ENCODE peak calls at places on chromosomes 2 and 18, in six cellular contexts. One of them, this sample, is unnamed.

GRCh38 chr18:55506074-55506473 is 81.9 kb downstream of the TCF4 start:
- DNase-seq in ovary: no peak
- DNase-seq in HL-60: no peak
- DNase-seq in GM13976: no peak
- DNase-seq in fibroblast of lung: no peak
- DNase-seq in A549: no peak
- DNase-seq in this sample: no peak

GRCh38 chr2:51995293-51995692 is 963.4 kb upstream of the NRXN1 start:
- DNase-seq in ovary: no peak
- DNase-seq in HL-60: no peak
- DNase-seq in GM13976: no peak
- DNase-seq in fibroblast of lung: peak
- DNase-seq in A549: no peak
- DNase-seq in this sample: no peak

GRCh38 chr2:56227811-56228210 is 44.0 kb downstream of the CCDC85A start:
- DNase-seq in ovary: no peak
- DNase-seq in HL-60: no peak
- DNase-seq in GM13976: no peak
- DNase-seq in fibroblast of lung: no peak
- DNase-seq in A549: no peak
- DNase-seq in this sample: no peak

GRCh38 chr2:1884933-1885580 is 140.7 kb upstream of the PXDN start:
- DNase-seq in ovary: no peak
- DNase-seq in HL-60: no peak
- DNase-seq in GM13976: no peak
- DNase-seq in fibroblast of lung: peak
- DNase-seq in A549: no peak
- DNase-seq in this sample: no peak

GRCh38 chr2:119005081-119005480 is 63.1 kb downstream of the MARCO start:
- DNase-seq in ovary: no peak
- DNase-seq in HL-60: peak
- DNase-seq in GM13976: no peak
- DNase-seq in fibroblast of lung: no peak
- DNase-seq in A549: no peak
- DNase-seq in this sample: no peak

GRCh38 chr2:162465430-162465829 is 121.5 kb downstream of the GCA start:
- DNase-seq in ovary: no peak
- DNase-seq in HL-60: no peak
- DNase-seq in GM13976: no peak
- DNase-seq in fibroblast of lung: no peak
- DNase-seq in A549: no peak
- DNase-seq in this sample: no peak

GRCh38 chr18:41449612-41450011 is 505.4 kb upstream of the PIK3C3 start:
- DNase-seq in ovary: no peak
- DNase-seq in HL-60: no peak
- DNase-seq in GM13976: no peak
- DNase-seq in fibroblast of lung: no peak
- DNase-seq in A549: no peak
- DNase-seq in this sample: no peak

GRCh38 chr18:10374615-10375295 is 79.7 kb upstream of the APCDD1 start:
- DNase-seq in ovary: no peak
- DNase-seq in HL-60: no peak
- DNase-seq in GM13976: no peak
- DNase-seq in fibroblast of lung: no peak
- DNase-seq in A549: no peak
- DNase-seq in this sample: no peak

GRCh38 chr2:226611944-226612318 is 187.7 kb downstream of the IRS1 start:
- DNase-seq in ovary: no peak
- DNase-seq in HL-60: no peak
- DNase-seq in GM13976: no peak
- DNase-seq in fibroblast of lung: peak
- DNase-seq in A549: no peak
- DNase-seq in this sample: no peak

GRCh38 chr2:64565949-64566705 is 42.0 kb downstream of the AFTPH start:
- DNase-seq in ovary: no peak
- DNase-seq in HL-60: no peak
- DNase-seq in GM13976: no peak
- DNase-seq in fibroblast of lung: no peak
- DNase-seq in A549: no peak
- DNase-seq in this sample: no peak

GRCh38 chr2:39609917-39610316 is 55.8 kb upstream of the TMEM178A start:
- DNase-seq in ovary: no peak
- DNase-seq in HL-60: no peak
- DNase-seq in GM13976: no peak
- DNase-seq in fibroblast of lung: no peak
- DNase-seq in A549: no peak
- DNase-seq in this sample: no peak

GRCh38 chr2:191202209-191202721 is 42.9 kb upstream of the MYO1B start:
- DNase-seq in ovary: no peak
- DNase-seq in HL-60: no peak
- DNase-seq in GM13976: no peak
- DNase-seq in fibroblast of lung: peak
- DNase-seq in A549: no peak
- DNase-seq in this sample: no peak

GRCh38 chr2:105455488-105455991 is 56.7 kb upstream of the FHL2 start:
- DNase-seq in ovary: peak
- DNase-seq in HL-60: no peak
- DNase-seq in GM13976: no peak
- DNase-seq in fibroblast of lung: peak
- DNase-seq in A549: peak
- DNase-seq in this sample: no peak

GRCh38 chr2:240247868-240248820 is 107.7 kb upstream of the OTOS start:
- DNase-seq in ovary: no peak
- DNase-seq in HL-60: no peak
- DNase-seq in GM13976: no peak
- DNase-seq in fibroblast of lung: no peak
- DNase-seq in A549: no peak
- DNase-seq in this sample: no peak

GRCh38 chr2:163565192-163565591 is 170.6 kb downstream of the FIGN start:
- DNase-seq in ovary: no peak
- DNase-seq in HL-60: no peak
- DNase-seq in GM13976: no peak
- DNase-seq in fibroblast of lung: no peak
- DNase-seq in A549: no peak
- DNase-seq in this sample: no peak

GRCh38 chr2:18484625-18485024 is 75.8 kb downstream of the RDH14 start:
- DNase-seq in ovary: no peak
- DNase-seq in HL-60: no peak
- DNase-seq in GM13976: no peak
- DNase-seq in fibroblast of lung: no peak
- DNase-seq in A549: no peak
- DNase-seq in this sample: no peak

GRCh38 chr2:104582471-104582870 is 271.4 kb upstream of the POU3F3 start:
- DNase-seq in ovary: no peak
- DNase-seq in HL-60: no peak
- DNase-seq in GM13976: no peak
- DNase-seq in fibroblast of lung: no peak
- DNase-seq in A549: no peak
- DNase-seq in this sample: no peak

GRCh38 chr2:133146893-133147292 is 421.4 kb downstream of the NCKAP5 start:
- DNase-seq in ovary: no peak
- DNase-seq in HL-60: no peak
- DNase-seq in GM13976: no peak
- DNase-seq in fibroblast of lung: peak
- DNase-seq in A549: no peak
- DNase-seq in this sample: no peak

GRCh38 chr2:68653034-68653433 is 9.7 kb downstream of the PROKR1 start:
- DNase-seq in ovary: no peak
- DNase-seq in HL-60: no peak
- DNase-seq in GM13976: no peak
- DNase-seq in fibroblast of lung: no peak
- DNase-seq in A549: no peak
- DNase-seq in this sample: no peak

GRCh38 chr2:85162746-85163301 is 29.6 kb downstream of the TCF7L1 start:
- DNase-seq in ovary: peak
- DNase-seq in HL-60: no peak
- DNase-seq in GM13976: no peak
- DNase-seq in fibroblast of lung: peak
- DNase-seq in A549: no peak
- DNase-seq in this sample: no peak

GRCh38 chr18:37561986-37562385 is 3.6 kb downstream of the CELF4 start:
- DNase-seq in ovary: no peak
- DNase-seq in HL-60: no peak
- DNase-seq in GM13976: no peak
- DNase-seq in fibroblast of lung: no peak
- DNase-seq in A549: no peak
- DNase-seq in this sample: no peak

DNA sequence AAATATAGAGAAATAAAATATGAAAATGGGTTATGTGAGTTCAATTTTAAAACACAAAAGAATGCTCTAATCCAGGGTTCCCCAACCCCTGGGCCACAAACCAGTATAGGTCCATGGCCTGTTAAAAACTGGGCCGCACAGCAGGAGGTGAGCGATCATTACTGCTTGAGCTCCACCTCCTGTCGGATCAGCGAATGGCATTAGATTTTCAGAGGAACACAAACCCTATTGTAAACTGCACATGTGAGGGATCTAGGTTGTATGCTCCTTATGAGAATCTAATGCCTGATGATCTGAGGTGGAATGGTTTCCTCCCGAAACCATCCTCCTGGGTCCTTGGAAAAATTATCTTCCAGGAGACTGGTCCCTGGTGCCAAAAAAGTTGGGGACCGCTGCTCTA is 34.7 kb downstream of the TTR start:
- DNase-seq in ovary: no peak
- DNase-seq in HL-60: no peak
- DNase-seq in GM13976: no peak
- DNase-seq in fibroblast of lung: no peak
- DNase-seq in A549: no peak
- DNase-seq in this sample: no peak
- TF ChIP-seq CTCF in ovary: no peak
- TF ChIP-seq CTCF in HL-60: no peak
- TF ChIP-seq CTCF in GM13976: no peak
- TF ChIP-seq CTCF in fibroblast of lung: no peak
- TF ChIP-seq CTCF in A549: no peak
- TF ChIP-seq CTCF in this sample: no peak

GRCh38 chr2:109260116-109260855 is 131.3 kb downstream of the SH3RF3 start:
- DNase-seq in ovary: no peak
- DNase-seq in HL-60: no peak
- DNase-seq in GM13976: no peak
- DNase-seq in fibroblast of lung: no peak
- DNase-seq in A549: no peak
- DNase-seq in this sample: no peak

GRCh38 chr2:109259671-109260070 is 130.7 kb downstream of the SH3RF3 start:
- DNase-seq in ovary: no peak
- DNase-seq in HL-60: no peak
- DNase-seq in GM13976: no peak
- DNase-seq in fibroblast of lung: no peak
- DNase-seq in A549: no peak
- DNase-seq in this sample: no peak

GRCh38 chr2:109258905-109259540 is 130.0 kb downstream of the SH3RF3 start:
- DNase-seq in ovary: no peak
- DNase-seq in HL-60: no peak
- DNase-seq in GM13976: no peak
- DNase-seq in fibroblast of lung: no peak
- DNase-seq in A549: no peak
- DNase-seq in this sample: no peak

GRCh38 chr2:109261906-109262631 is 133.1 kb downstream of the SH3RF3 start:
- DNase-seq in ovary: no peak
- DNase-seq in HL-60: no peak
- DNase-seq in GM13976: no peak
- DNase-seq in fibroblast of lung: no peak
- DNase-seq in A549: no peak
- DNase-seq in this sample: no peak

DNA sequence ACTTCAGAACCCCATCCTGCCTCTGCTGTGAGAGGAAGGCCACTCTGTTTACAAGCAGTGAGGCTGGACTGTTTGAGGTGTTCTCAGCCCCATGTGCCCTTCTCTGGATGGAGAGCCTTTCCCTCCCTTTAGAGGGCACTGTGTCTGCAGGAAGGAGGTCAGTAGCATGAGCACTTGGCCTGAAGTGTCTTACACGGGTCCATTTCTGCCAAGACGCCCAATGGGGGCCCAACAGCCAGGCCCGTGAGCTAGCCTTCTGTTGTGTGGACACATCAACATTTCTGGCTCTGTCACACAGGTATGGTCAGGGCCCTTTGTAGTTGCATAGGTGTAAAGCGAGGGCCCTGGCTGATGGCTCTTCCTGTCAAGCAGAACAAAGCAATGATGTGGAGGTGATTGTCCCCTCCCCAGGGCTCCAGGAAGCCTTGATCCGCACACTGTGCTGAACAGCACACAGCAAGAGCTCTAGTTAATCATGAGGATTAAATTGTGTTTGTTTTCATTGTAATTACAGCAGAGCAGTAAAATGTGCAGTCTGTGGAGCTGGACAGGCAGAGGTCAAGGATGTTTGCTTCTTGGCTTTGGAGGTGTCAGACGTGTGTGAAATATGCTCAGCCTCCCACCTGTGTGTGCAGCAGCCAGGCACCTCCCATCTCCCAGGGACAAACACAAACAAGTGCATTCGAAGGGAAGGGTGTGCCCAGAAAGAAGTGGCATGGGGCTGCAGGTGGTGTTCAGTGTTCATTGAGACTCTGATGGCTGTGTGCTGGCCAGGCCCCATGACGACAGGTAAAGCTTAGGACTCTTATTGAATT is 132.1 kb downstream of the SH3RF3 start:
- DNase-seq in ovary: no peak
- DNase-seq in HL-60: no peak
- DNase-seq in GM13976: no peak
- DNase-seq in fibroblast of lung: no peak
- DNase-seq in A549: no peak
- DNase-seq in this sample: peak
- TF ChIP-seq CTCF in ovary: no peak
- TF ChIP-seq CTCF in HL-60: peak
- TF ChIP-seq CTCF in GM13976: no peak
- TF ChIP-seq CTCF in fibroblast of lung: peak
- TF ChIP-seq CTCF in A549: no peak
- TF ChIP-seq CTCF in this sample: peak

DNA sequence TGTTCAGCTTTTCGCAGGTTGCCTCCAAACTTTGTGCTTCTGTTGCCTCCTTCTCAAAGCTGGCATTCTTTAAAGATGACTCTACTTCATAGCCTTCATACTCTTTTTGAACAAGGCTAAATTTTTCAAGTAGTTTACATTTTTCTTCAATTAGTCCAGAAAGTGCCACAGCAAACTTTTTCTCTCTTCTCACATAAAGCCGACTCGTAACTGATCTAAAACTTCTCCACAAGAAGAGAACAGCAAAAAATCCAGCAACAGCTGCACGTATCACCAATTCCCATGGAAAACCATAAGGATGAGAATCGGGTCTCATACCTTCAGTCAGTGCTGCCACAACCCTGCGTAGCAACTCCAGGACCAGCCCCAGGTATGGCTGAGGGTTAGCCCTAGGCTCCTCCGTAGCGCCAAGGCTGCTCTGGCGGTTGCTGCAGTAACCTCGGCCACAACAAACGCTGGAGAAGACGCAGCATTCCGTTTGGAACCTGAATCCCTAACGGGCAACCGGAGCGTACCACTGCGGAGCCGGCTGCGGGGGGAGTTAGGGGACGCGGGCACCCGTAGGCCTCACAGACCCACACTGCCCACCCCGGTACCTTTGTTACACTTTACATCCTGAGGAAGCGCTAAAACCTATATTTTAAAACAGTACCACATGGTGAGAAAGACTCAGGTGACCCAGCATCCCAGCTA is at the start of gene CTAGE1:
- DNase-seq in ovary: no peak
- DNase-seq in HL-60: no peak
- DNase-seq in GM13976: no peak
- DNase-seq in fibroblast of lung: no peak
- DNase-seq in A549: no peak
- DNase-seq in this sample: no peak
- TF ChIP-seq CTCF in ovary: no peak
- TF ChIP-seq CTCF in HL-60: no peak
- TF ChIP-seq CTCF in GM13976: no peak
- TF ChIP-seq CTCF in fibroblast of lung: no peak
- TF ChIP-seq CTCF in A549: no peak
- TF ChIP-seq CTCF in this sample: no peak

GRCh38 chr2:145484443-145485086 is 964.6 kb upstream of the ZEB2 start:
- DNase-seq in ovary: no peak
- DNase-seq in HL-60: no peak
- DNase-seq in GM13976: no peak
- DNase-seq in fibroblast of lung: peak
- DNase-seq in A549: peak
- DNase-seq in this sample: no peak
- TF ChIP-seq CTCF in ovary: no peak
- TF ChIP-seq CTCF in HL-60: no peak
- TF ChIP-seq CTCF in GM13976: peak
- TF ChIP-seq CTCF in fibroblast of lung: peak
- TF ChIP-seq CTCF in A549: peak
- TF ChIP-seq CTCF in this sample: no peak

This sample was measured in nephron progenitor cell.